ENCODE peak calls at places on chromosomes 3 and 15, in nine cellular contexts. One of them, this sample, is unnamed.

GRCh38 chr3:128322030-128323022 is 144.4 kb downstream of the DNAJB8 start:
- DNase-seq in CD8-positive, alpha-beta T cell: peak; percentile 66
- DNase-seq in H1: peak; percentile 85
- DNase-seq in uterus: peak; percentile 42
- DNase-seq in heart right ventricle: peak; percentile 42
- DNase-seq in heart left ventricle: peak; percentile 49
- DNase-seq in SK-N-SH: no peak
- DNase-seq in A549: peak; percentile 35
- DNase-seq in body of pancreas: peak; percentile 78
- DNase-seq in this sample: peak; percentile 28

GRCh38 chr3:48681541-48681880 is 4.2 kb downstream of the NCKIPSD start:
- DNase-seq in CD8-positive, alpha-beta T cell: no peak
- DNase-seq in SK-N-SH: no peak
- DNase-seq in heart right ventricle: no peak
- DNase-seq in body of pancreas: no peak
- DNase-seq in A549: no peak
- DNase-seq in H1: no peak
- DNase-seq in uterus: no peak
- DNase-seq in heart left ventricle: no peak
- DNase-seq in this sample: no peak

GRCh38 chr3:42535981-42536784 is 33.7 kb downstream of the VIPR1 start:
- DNase-seq in body of pancreas: peak; percentile 18
- DNase-seq in A549: peak; percentile 23
- DNase-seq in SK-N-SH: peak; percentile 50
- DNase-seq in heart left ventricle: no peak
- DNase-seq in H1: peak; percentile 65
- DNase-seq in uterus: no peak
- DNase-seq in heart right ventricle: peak; percentile 29
- DNase-seq in CD8-positive, alpha-beta T cell: peak; percentile 51
- DNase-seq in this sample: no peak

GRCh38 chr15:74867562-74868458 is 5.4 kb downstream of the SCAMP2 start:
- DNase-seq in SK-N-SH: no peak
- DNase-seq in body of pancreas: peak; percentile 59
- DNase-seq in CD8-positive, alpha-beta T cell: no peak
- DNase-seq in A549: no peak
- DNase-seq in heart left ventricle: no peak
- DNase-seq in uterus: no peak
- DNase-seq in H1: no peak
- DNase-seq in heart right ventricle: no peak
- DNase-seq in this sample: no peak

GRCh38 chr3:97882975-97883598 is 61.3 kb downstream of the CRYBG3 start:
- DNase-seq in uterus: no peak
- DNase-seq in A549: peak; percentile 4
- DNase-seq in body of pancreas: peak; percentile 68
- DNase-seq in heart right ventricle: peak; percentile 16
- DNase-seq in SK-N-SH: no peak
- DNase-seq in CD8-positive, alpha-beta T cell: no peak
- DNase-seq in H1: no peak
- DNase-seq in heart left ventricle: no peak
- DNase-seq in this sample: no peak

GRCh38 chr3:71064288-71064975 is 519.1 kb downstream of the FOXP1 start:
- DNase-seq in CD8-positive, alpha-beta T cell: peak; percentile 76
- DNase-seq in SK-N-SH: peak; percentile 89
- DNase-seq in H1: peak; percentile 76
- DNase-seq in heart left ventricle: peak; percentile 36
- DNase-seq in body of pancreas: peak; percentile 56
- DNase-seq in heart right ventricle: peak; percentile 50
- DNase-seq in uterus: peak; percentile 55
- DNase-seq in A549: peak; percentile 10
- DNase-seq in this sample: peak; percentile 54

GRCh38 chr3:113222412-113223086 is 11.2 kb downstream of the BOC start:
- DNase-seq in uterus: no peak
- DNase-seq in H1: no peak
- DNase-seq in A549: no peak
- DNase-seq in heart right ventricle: no peak
- DNase-seq in heart left ventricle: no peak
- DNase-seq in body of pancreas: peak; percentile 37
- DNase-seq in SK-N-SH: peak; percentile 42
- DNase-seq in CD8-positive, alpha-beta T cell: no peak
- DNase-seq in this sample: no peak

GRCh38 chr3:156150434-156151066 is 30.2 kb downstream of the KCNAB1 start:
- DNase-seq in A549: peak; percentile 55
- DNase-seq in H1: peak; percentile 55
- DNase-seq in body of pancreas: peak; percentile 64
- DNase-seq in heart left ventricle: no peak
- DNase-seq in uterus: peak; percentile 41
- DNase-seq in heart right ventricle: peak; percentile 48
- DNase-seq in SK-N-SH: peak; percentile 40
- DNase-seq in CD8-positive, alpha-beta T cell: no peak
- DNase-seq in this sample: no peak

GRCh38 chr15:68427961-68428360 is 4.0 kb downstream of the ITGA11 start:
- DNase-seq in SK-N-SH: no peak
- DNase-seq in heart right ventricle: no peak
- DNase-seq in H1: no peak
- DNase-seq in heart left ventricle: no peak
- DNase-seq in A549: no peak
- DNase-seq in CD8-positive, alpha-beta T cell: no peak
- DNase-seq in uterus: peak; percentile 5
- DNase-seq in body of pancreas: no peak
- DNase-seq in this sample: no peak

GRCh38 chr3:127408684-127409420 is 121.0 kb upstream of the PRR20G start:
- DNase-seq in SK-N-SH: peak; percentile 64
- DNase-seq in heart right ventricle: peak; percentile 1
- DNase-seq in body of pancreas: no peak
- DNase-seq in CD8-positive, alpha-beta T cell: no peak
- DNase-seq in uterus: no peak
- DNase-seq in H1: peak; percentile 50
- DNase-seq in heart left ventricle: no peak
- DNase-seq in A549: no peak
- DNase-seq in this sample: no peak

GRCh38 chr3:187020376-187020775 is 90.0 kb downstream of the ST6GAL1 start:
- DNase-seq in heart left ventricle: no peak
- DNase-seq in A549: no peak
- DNase-seq in body of pancreas: no peak
- DNase-seq in heart right ventricle: no peak
- DNase-seq in CD8-positive, alpha-beta T cell: peak; percentile 33
- DNase-seq in SK-N-SH: no peak
- DNase-seq in H1: peak; percentile 4
- DNase-seq in uterus: no peak
- DNase-seq in this sample: no peak

GRCh38 chr3:12186515-12187286 is 28.0 kb upstream of the TIMP4 start:
- DNase-seq in SK-N-SH: no peak
- DNase-seq in body of pancreas: no peak
- DNase-seq in heart right ventricle: no peak
- DNase-seq in H1: no peak
- DNase-seq in heart left ventricle: no peak
- DNase-seq in uterus: no peak
- DNase-seq in CD8-positive, alpha-beta T cell: no peak
- DNase-seq in A549: no peak
- DNase-seq in this sample: no peak

GRCh38 chr3:106485802-106486201 is 617.0 kb upstream of the CBLB start:
- DNase-seq in A549: no peak
- DNase-seq in H1: no peak
- DNase-seq in CD8-positive, alpha-beta T cell: no peak
- DNase-seq in body of pancreas: no peak
- DNase-seq in heart left ventricle: no peak
- DNase-seq in uterus: no peak
- DNase-seq in SK-N-SH: no peak
- DNase-seq in heart right ventricle: no peak
- DNase-seq in this sample: no peak

GRCh38 chr3:64331605-64332004 is 106.3 kb upstream of the PRICKLE2 start:
- DNase-seq in body of pancreas: no peak
- DNase-seq in uterus: no peak
- DNase-seq in CD8-positive, alpha-beta T cell: no peak
- DNase-seq in heart left ventricle: no peak
- DNase-seq in A549: no peak
- DNase-seq in SK-N-SH: no peak
- DNase-seq in H1: no peak
- DNase-seq in heart right ventricle: no peak
- DNase-seq in this sample: no peak

GRCh38 chr3:66041116-66041515 is 2.4 kb upstream of the MAGI1 start:
- DNase-seq in SK-N-SH: no peak
- DNase-seq in heart right ventricle: no peak
- DNase-seq in body of pancreas: no peak
- DNase-seq in uterus: no peak
- DNase-seq in CD8-positive, alpha-beta T cell: no peak
- DNase-seq in H1: no peak
- DNase-seq in A549: no peak
- DNase-seq in heart left ventricle: no peak
- DNase-seq in this sample: no peak

GRCh38 chr3:129694228-129694627 is 87.8 kb upstream of the PLXND1 start:
- DNase-seq in SK-N-SH: no peak
- DNase-seq in CD8-positive, alpha-beta T cell: no peak
- DNase-seq in A549: no peak
- DNase-seq in uterus: no peak
- DNase-seq in heart right ventricle: no peak
- DNase-seq in H1: no peak
- DNase-seq in body of pancreas: no peak
- DNase-seq in heart left ventricle: no peak
- DNase-seq in this sample: no peak

GRCh38 chr3:129699199-129699598 is 92.7 kb upstream of the PLXND1 start:
- DNase-seq in H1: no peak
- DNase-seq in A549: no peak
- DNase-seq in uterus: no peak
- DNase-seq in body of pancreas: no peak
- DNase-seq in CD8-positive, alpha-beta T cell: no peak
- DNase-seq in heart left ventricle: no peak
- DNase-seq in heart right ventricle: peak; percentile 17
- DNase-seq in SK-N-SH: no peak
- DNase-seq in this sample: no peak

GRCh38 chr3:129697229-129697970 is 90.9 kb upstream of the PLXND1 start:
- DNase-seq in heart left ventricle: no peak
- DNase-seq in A549: no peak
- DNase-seq in heart right ventricle: no peak
- DNase-seq in H1: no peak
- DNase-seq in body of pancreas: no peak
- DNase-seq in uterus: no peak
- DNase-seq in SK-N-SH: no peak
- DNase-seq in CD8-positive, alpha-beta T cell: no peak
- DNase-seq in this sample: no peak

GRCh38 chr3:129692743-129693142 is 86.3 kb upstream of the PLXND1 start:
- DNase-seq in H1: no peak
- DNase-seq in heart left ventricle: no peak
- DNase-seq in A549: no peak
- DNase-seq in CD8-positive, alpha-beta T cell: no peak
- DNase-seq in uterus: no peak
- DNase-seq in heart right ventricle: no peak
- DNase-seq in body of pancreas: no peak
- DNase-seq in SK-N-SH: no peak
- DNase-seq in this sample: no peak

GRCh38 chr3:129695203-129695602 is 88.7 kb upstream of the PLXND1 start:
- DNase-seq in H1: no peak
- DNase-seq in body of pancreas: no peak
- DNase-seq in heart left ventricle: no peak
- DNase-seq in A549: no peak
- DNase-seq in heart right ventricle: no peak
- DNase-seq in CD8-positive, alpha-beta T cell: no peak
- DNase-seq in SK-N-SH: no peak
- DNase-seq in uterus: no peak
- DNase-seq in this sample: no peak
- H3K9me3 ChIP-seq in H1: peaks cover 23% of the 10 kb centered on the region
- H3K9me3 ChIP-seq in body of pancreas: no peaks in the 10 kb centered on the region
- H3K9me3 ChIP-seq in heart left ventricle: no peaks in the 10 kb centered on the region
- H3K9me3 ChIP-seq in A549: peaks cover 11% of the 10 kb centered on the region
- H3K9me3 ChIP-seq in heart right ventricle: peaks cover 11% of the 10 kb centered on the region
- H3K9me3 ChIP-seq in CD8-positive, alpha-beta T cell: no peaks in the 10 kb centered on the region
- H3K9me3 ChIP-seq in SK-N-SH: no peaks in the 10 kb centered on the region
- H3K9me3 ChIP-seq in uterus: no peaks in the 10 kb centered on the region
- H3K9me3 ChIP-seq in this sample: no peaks in the 10 kb centered on the region

DNA sequence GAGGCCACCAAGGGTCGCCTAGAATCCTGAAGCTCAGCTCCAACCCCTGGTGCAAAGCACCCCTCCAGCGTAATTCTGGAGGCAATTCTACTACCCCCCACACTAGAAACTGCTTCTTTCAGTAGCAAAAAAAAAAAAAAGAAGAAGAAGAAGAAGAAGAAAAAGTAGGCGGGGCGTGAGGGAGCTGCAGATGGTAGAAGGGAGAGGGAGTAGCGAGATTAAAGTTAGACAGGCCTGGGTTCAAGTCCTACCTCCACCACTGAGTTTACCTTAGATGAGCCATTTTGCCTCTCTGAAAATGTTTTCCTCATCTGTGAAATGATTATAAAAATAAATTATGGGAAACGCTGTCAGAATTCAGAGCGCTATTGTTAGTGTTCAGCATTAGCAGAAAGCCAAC is 913 bp downstream of the FAM174B start:
- DNase-seq in H1: peak; percentile 42
- DNase-seq in CD8-positive, alpha-beta T cell: no peak
- DNase-seq in heart right ventricle: no peak
- DNase-seq in heart left ventricle: no peak
- DNase-seq in uterus: no peak
- DNase-seq in SK-N-SH: no peak
- DNase-seq in A549: no peak
- DNase-seq in body of pancreas: no peak
- DNase-seq in this sample: no peak
- H3K9me3 ChIP-seq in H1: peaks cover 5% of the 10 kb centered on the region
- H3K9me3 ChIP-seq in CD8-positive, alpha-beta T cell: no peaks in the 10 kb centered on the region
- H3K9me3 ChIP-seq in heart right ventricle: peaks cover 3% of the 10 kb centered on the region
- H3K9me3 ChIP-seq in heart left ventricle: no peaks in the 10 kb centered on the region
- H3K9me3 ChIP-seq in uterus: no peaks in the 10 kb centered on the region
- H3K9me3 ChIP-seq in SK-N-SH: no peaks in the 10 kb centered on the region
- H3K9me3 ChIP-seq in A549: no peaks in the 10 kb centered on the region
- H3K9me3 ChIP-seq in body of pancreas: no peaks in the 10 kb centered on the region
- H3K9me3 ChIP-seq in this sample: no peaks in the 10 kb centered on the region

DNA sequence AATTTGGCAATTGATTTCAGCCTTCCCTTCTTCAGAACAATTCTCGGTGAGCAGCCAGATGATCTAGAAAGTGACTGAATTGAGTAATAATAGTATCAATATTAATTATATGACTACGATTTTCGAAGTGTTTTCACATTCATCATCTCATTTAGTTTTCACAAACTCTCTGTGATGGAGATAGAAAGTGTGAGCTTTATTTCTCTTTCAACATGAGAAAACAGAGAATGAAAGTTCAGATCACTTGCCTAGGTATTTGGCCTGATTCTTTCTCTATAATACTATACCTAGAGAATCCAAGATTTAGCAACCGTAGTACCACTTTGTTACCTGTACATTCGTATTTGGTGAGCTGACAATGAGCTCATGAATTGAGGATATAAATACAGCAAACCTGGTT is 739.2 kb upstream of the NR2F2 start:
- DNase-seq in uterus: no peak
- DNase-seq in heart left ventricle: no peak
- DNase-seq in A549: no peak
- DNase-seq in CD8-positive, alpha-beta T cell: no peak
- DNase-seq in heart right ventricle: no peak
- DNase-seq in H1: no peak
- DNase-seq in body of pancreas: no peak
- DNase-seq in SK-N-SH: no peak
- DNase-seq in this sample: no peak
- H3K9me3 ChIP-seq in uterus: no peaks in the 10 kb centered on the region
- H3K9me3 ChIP-seq in heart left ventricle: no peaks in the 10 kb centered on the region
- H3K9me3 ChIP-seq in A549: no peaks in the 10 kb centered on the region
- H3K9me3 ChIP-seq in CD8-positive, alpha-beta T cell: no peaks in the 10 kb centered on the region
- H3K9me3 ChIP-seq in heart right ventricle: no peaks in the 10 kb centered on the region
- H3K9me3 ChIP-seq in H1: no peaks in the 10 kb centered on the region
- H3K9me3 ChIP-seq in body of pancreas: no peaks in the 10 kb centered on the region
- H3K9me3 ChIP-seq in SK-N-SH: no peaks in the 10 kb centered on the region
- H3K9me3 ChIP-seq in this sample: no peaks in the 10 kb centered on the region

DNA sequence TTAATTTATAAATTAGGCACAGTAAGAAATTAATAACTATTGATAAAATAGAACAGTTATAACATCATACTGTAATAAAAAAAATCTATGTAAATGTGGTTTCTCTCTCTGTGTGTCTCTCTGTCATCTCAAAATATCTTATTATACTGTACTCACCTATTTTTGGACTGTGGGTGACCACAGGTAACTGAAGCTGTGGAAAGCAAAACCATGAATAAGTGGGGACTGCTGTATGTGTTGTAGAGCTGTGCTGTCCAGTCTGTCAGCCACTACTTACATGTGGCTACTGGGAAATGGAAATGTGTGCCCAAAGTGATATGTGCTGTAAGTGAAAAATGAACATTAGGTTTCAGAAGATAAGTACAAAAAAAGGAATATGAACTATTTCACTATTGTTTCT is 145.5 kb downstream of the CNTN4 start:
- DNase-seq in A549: no peak
- DNase-seq in heart left ventricle: no peak
- DNase-seq in uterus: no peak
- DNase-seq in heart right ventricle: no peak
- DNase-seq in H1: no peak
- DNase-seq in CD8-positive, alpha-beta T cell: no peak
- DNase-seq in SK-N-SH: no peak
- DNase-seq in body of pancreas: no peak
- DNase-seq in this sample: no peak
- H3K9me3 ChIP-seq in A549: no peaks in the 10 kb centered on the region
- H3K9me3 ChIP-seq in heart left ventricle: no peaks in the 10 kb centered on the region
- H3K9me3 ChIP-seq in uterus: no peaks in the 10 kb centered on the region
- H3K9me3 ChIP-seq in heart right ventricle: no peaks in the 10 kb centered on the region
- H3K9me3 ChIP-seq in H1: no peaks in the 10 kb centered on the region
- H3K9me3 ChIP-seq in CD8-positive, alpha-beta T cell: no peaks in the 10 kb centered on the region
- H3K9me3 ChIP-seq in SK-N-SH: no peaks in the 10 kb centered on the region
- H3K9me3 ChIP-seq in body of pancreas: no peaks in the 10 kb centered on the region
- H3K9me3 ChIP-seq in this sample: no peaks in the 10 kb centered on the region